ENCODE peak calls at places on chromosomes 16 and 17, in five cellular contexts. D, J, I, C and S are unnamed samples.

GRCh38 chr17:10001296-10001904 is 96.3 kb upstream of the RCVRN start:
- DNase-seq in D (no peak), J (no peak), I (peak; percentile 44), C (no peak), S (no peak)

GRCh38 chr16:8866884-8867482 is 1.8 kb downstream of the CARHSP1 start:
- DNase-seq in C (no peak), D (no peak), J (no peak), I (no peak), S (no peak)

GRCh38 chr17:69305177-69305576 is 21.8 kb downstream of the ABCA5 start:
- DNase-seq in I (no peak), C (no peak), D (no peak), J (no peak), S (no peak)

GRCh38 chr16:4743217-4743897 is 9.0 kb downstream of the DNAAF8 start:
- DNase-seq in J (no peak), C (no peak), I (no peak), D (no peak), S (no peak)

GRCh38 chr17:42924891-42925290 is 24.3 kb downstream of the G6PC1 start:
- DNase-seq in I (peak; percentile 56), J (no peak), C (no peak), D (no peak), S (no peak)

GRCh38 chr16:972316-973002 is 1.7 kb upstream of the LMF1 start:
- DNase-seq in C (no peak), I (no peak), D (no peak), J (no peak), S (peak; percentile 77)

GRCh38 chr16:71626018-71626857 is at the start of gene MARVELD3:
- DNase-seq in D (peak; percentile 93), I (peak; percentile 97), C (no peak), J (no peak), S (no peak)

GRCh38 chr16:4373909-4374742 is 2.5 kb downstream of the VASN start:
- DNase-seq in J (peak; percentile 89), C (no peak), D (peak; percentile 96), I (peak; percentile 85), S (no peak)

GRCh38 chr17:21005367-21005766 is 37.4 kb downstream of the USP22 start:
- DNase-seq in J (no peak), D (peak; percentile 15), C (no peak), I (no peak), S (no peak)

DNA sequence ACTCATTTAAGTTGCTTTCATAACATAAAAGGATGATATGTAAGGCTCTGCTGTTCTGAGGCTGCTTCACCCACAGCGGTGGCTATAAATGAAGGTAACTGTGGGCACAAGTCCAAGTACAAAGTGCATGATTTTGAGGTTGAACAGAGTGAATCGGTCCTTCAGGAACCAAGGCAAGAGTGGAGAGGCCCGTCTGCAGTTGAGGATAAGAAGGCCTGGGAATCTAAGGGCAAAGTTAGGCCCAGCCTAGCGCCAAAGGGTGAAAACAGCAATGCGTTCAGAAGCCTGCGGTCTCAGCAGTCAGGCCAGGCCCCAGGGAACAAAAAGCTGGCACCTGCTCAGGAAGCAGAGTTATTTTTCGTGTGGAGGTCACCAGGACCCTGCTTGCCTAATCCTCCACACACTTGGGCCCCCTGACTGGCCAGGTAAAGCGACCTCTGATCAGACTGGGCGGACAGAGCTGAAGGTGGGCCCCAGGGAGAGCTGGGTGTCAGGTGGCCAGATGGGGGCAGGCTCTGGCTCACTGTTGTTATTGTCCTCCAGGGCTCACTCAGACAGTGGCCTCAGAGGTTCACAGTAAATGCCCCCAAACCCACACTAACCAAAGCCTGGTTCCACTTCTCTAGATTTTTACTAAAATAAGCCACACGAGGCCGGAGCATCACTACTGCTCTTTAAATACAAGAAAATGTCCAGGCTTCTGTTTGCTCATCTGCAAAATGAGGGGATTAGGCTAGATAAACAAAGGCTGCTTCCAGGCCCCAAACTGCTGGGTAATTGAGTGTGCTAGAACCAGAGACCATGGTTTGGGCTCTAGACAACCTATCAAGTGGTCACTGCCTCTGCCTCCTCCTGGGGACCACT is 46.4 kb downstream of the TEX2 start:
- DNase-seq in C (no peak), D (no peak), I (peak; percentile 87), J (no peak), S (no peak)
- TF ChIP-seq CTCF in C (no peak), D (no peak), I (peak; percentile 56), J (no peak), S (no peak)

GRCh38 chr16:80990577-80990976 is 16.1 kb downstream of the CMC2 start:
- DNase-seq in J (no peak), D (no peak), C (no peak), I (no peak), S (no peak)

GRCh38 chr16:80989801-80990200 is 16.9 kb downstream of the CMC2 start:
- DNase-seq in C (no peak), J (no peak), D (no peak), I (no peak), S (no peak)

GRCh38 chr16:80990978-80991377 is 15.7 kb downstream of the CMC2 start:
- DNase-seq in I (no peak), D (no peak), J (no peak), C (no peak), S (no peak)

GRCh38 chr16:80986557-80986956 is 20.1 kb downstream of the CMC2 start:
- DNase-seq in D (no peak), C (no peak), I (no peak), J (no peak), S (no peak)

DNA sequence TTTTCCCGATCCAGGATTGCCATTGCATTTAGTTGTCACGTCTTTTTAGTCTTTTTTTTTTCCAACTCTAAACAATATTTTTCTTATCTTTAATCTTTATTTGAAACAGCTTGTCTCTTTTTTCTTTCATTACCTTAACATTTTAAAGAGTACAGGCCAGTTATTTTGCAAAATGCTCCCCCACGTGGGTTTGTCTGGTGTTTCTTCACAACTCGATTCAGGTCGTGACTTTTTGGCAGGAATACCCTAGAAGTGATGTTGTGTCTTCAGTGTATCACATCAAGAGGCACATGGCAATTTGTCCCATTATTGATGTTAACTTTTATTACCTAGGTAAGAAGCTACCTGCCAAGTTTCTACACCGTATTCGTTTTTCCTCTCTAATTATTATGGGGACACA is 17.9 kb downstream of the CMC2 start:
- DNase-seq in I (no peak), J (no peak), C (no peak), D (no peak), S (no peak)
- TF ChIP-seq CTCF in I (no peak), J (no peak), C (no peak), D (no peak), S (no peak)

DNA sequence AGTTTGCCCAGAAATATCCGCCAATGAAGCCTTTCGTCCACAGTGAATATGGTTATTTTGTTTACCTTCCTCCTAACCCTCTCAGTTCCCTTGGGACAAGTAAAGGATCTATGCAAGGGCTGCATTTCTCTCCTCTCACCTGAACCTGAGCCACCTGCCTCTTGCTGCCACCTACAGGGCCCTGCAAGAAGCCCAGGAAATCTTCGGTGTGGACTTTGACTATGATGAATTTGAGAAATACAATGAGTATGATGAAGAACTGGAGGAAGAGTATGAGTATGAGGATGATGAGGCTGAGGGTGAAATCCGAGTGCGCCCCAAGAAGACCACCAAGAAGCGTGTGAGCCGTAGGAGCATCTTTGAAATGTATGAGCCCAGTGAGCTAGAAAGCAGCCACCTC is 14.0 kb downstream of the SUPT6H start:
- DNase-seq in I (peak; percentile 68), J (no peak), D (no peak), C (no peak), S (no peak)
- TF ChIP-seq CTCF in I (peak; percentile 73), J (no peak), D (peak; percentile 24), C (peak; percentile 47), S (peak; percentile 15)

GRCh38 chr16:30953511-30954124 is 3.9 kb upstream of the SETD1A start:
- DNase-seq in D (no peak), C (no peak), I (peak; percentile 95), J (no peak), S (no peak)

GRCh38 chr16:30958164-30959083 is 870 bp downstream of the SETD1A start:
- DNase-seq in J (no peak), I (peak; percentile 87), D (no peak), C (no peak), S (no peak)

GRCh38 chr16:30957456-30958163 is at the start of gene SETD1A:
- DNase-seq in C (peak; percentile 51), J (peak; percentile 98), D (peak; percentile 99), I (peak; percentile 96), S (peak; percentile 98)

GRCh38 chr16:30954993-30955392 is 2.6 kb upstream of the SETD1A start:
- DNase-seq in C (no peak), J (no peak), I (no peak), D (no peak), S (no peak)

DNA sequence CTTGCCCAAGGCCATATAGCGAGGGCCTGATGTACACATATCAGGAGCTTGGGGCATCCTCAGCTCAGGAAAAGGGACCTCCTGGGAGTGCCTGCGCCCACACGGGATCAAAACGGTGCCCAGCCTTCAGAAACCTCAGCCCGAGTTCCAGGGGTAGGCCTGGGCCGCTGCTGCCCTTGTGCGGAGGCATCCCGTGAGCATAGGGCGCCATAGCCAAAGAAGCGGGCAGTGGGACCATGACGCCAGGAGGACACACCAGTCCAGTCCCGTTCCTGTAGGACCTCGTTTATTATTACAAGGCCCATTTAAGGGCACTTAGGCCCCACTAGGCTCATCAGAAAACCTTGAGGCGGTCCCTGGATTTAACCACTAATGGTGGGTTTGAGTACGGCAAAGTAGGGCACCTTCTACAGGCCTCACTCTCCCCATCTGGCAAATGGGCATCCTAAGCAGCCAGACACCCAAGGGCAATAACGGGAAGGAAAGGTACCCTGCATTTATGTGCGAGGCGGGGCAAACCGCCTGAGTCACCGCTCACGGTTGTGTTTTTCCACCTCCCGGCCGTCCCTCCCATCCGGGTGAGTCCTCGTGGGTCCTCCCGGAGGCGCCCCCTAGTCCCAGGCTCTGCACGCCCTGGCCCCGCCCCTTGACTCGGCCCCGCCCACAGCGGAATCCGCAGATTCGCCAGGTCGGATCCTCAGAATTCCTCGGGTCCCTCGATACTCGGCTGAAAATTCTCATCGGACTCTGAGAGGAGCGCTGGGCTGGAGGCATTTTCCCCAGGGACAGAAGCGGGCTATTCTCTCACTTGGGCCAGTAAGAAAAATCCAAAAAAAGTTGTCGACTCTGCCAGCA is 726 bp upstream of the SETD1A start:
- DNase-seq in D (peak; percentile 96), I (peak; percentile 94), J (peak; percentile 83), C (peak; percentile 64), S (peak; percentile 93)
- TF ChIP-seq CTCF in D (no peak), I (peak; percentile 58), J (no peak), C (peak; percentile 41), S (peak; percentile 48)

DNA sequence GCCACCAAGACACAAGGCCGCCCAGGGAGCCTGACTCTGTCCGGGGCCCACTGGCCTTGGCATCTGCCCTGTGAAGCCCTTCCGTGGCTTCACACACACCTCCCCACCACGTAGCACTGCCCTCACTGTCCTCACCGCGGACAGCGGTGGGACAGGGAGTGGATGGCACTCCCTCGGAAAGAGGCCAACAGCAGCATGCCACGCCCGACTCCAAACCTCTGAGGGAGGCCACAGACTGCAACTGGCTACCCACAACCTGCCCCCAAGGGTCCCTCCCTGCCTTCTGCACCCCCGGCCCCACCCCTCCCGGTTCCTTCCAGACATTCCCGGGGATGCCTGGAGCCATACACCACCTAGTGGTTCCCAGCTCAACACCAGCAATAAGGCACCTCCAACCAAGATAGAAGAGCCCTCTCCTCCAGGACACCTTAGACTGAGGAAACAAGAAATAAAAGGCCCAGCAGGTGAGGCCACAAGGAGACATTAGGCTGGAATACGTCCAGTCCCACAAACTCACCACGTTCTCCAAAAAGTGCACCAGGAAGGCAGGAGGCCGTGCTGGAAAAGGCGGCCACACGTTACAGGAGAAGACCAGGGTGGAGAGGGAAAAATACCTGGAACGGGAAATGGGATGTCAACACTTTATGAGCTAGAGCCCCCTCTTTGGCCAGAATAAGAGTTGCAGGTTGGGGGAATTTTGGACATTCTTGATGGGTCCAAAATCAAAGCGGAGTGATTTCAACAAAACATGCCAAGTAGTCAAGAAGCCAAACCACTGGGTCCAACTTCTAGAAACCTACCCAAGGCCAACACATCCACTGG is 310.0 kb downstream of the SOX9 start:
- DNase-seq in J (no peak), D (no peak), C (no peak), I (peak; percentile 89), S (no peak)
- TF ChIP-seq CTCF in J (no peak), D (peak; percentile 5), C (peak; percentile 11), I (peak; percentile 74), S (peak; percentile 10)